ENCODE peak calls at places on chromosomes 4 and X, in five cellular contexts. D, A, P, Y and O are unnamed samples.

GRCh38 chr4:19752600-19752999 is 499.1 kb upstream of the SLIT2 start:
- DNase-seq in D (no peak), Y (no peak), A (no peak), P (no peak), O (no peak)

GRCh38 chrX:153875391-153876111 is 10.4 kb downstream of the L1CAM start:
- DNase-seq in P (peak; percentile 43), Y (peak; percentile 72), D (peak; percentile 54), A (peak; percentile 43), O (peak; percentile 46)

GRCh38 chrX:13937370-13938052 is 92.2 kb downstream of the GEMIN8 start:
- DNase-seq in D (no peak), Y (no peak), A (no peak), P (peak; percentile 12), O (peak; percentile 60)

GRCh38 chr4:182837831-182838230 is 79.4 kb downstream of the DCTD start:
- DNase-seq in A (no peak), Y (no peak), P (no peak), D (no peak), O (no peak)

GRCh38 chrX:150258463-150259430 is 104.4 kb upstream of the MAMLD1 start:
- DNase-seq in P (peak; percentile 53), D (no peak), Y (no peak), A (no peak), O (no peak)

GRCh38 chrX:147803948-147804347 is 107.8 kb upstream of the FMR1 start:
- DNase-seq in P (peak; percentile 27), D (no peak), A (peak; percentile 0), Y (no peak), O (no peak)

GRCh38 chr4:1299301-1299860 is 9.7 kb downstream of the MAEA start:
- DNase-seq in P (no peak), A (no peak), D (no peak), Y (peak; percentile 30), O (no peak)

GRCh38 chrX:102745513-102746133 is 25.1 kb downstream of the GPRASP3 start:
- DNase-seq in P (peak; percentile 21), A (no peak), D (peak; percentile 25), Y (no peak), O (peak; percentile 19)

GRCh38 chr4:53908661-53909078 is 155.7 kb downstream of the CHIC2 start:
- DNase-seq in Y (no peak), D (no peak), A (peak; percentile 57), P (peak; percentile 89), O (peak; percentile 98)

GRCh38 chr4:35052546-35052945 is 1191.8 kb downstream of the ARAP2 start:
- DNase-seq in P (no peak), A (no peak), D (no peak), Y (no peak), O (no peak)

GRCh38 chr4:110613710-110614109 is 9.2 kb downstream of the PITX2 start:
- DNase-seq in Y (no peak), A (no peak), D (no peak), P (no peak), O (no peak)
- H3K4me1 ChIP-seq in Y (no peaks in the 10 kb centered on the region), A (peaks cover 11% of the 10 kb centered on the region), D (no peaks in the 10 kb centered on the region), P (no peaks in the 10 kb centered on the region), O (peaks cover 13% of the 10 kb centered on the region)

GRCh38 chrX:989959-990510 is 222.4 kb downstream of the CRLF2 start:
- DNase-seq in Y (no peak), A (peak; percentile 48), P (no peak), D (peak; percentile 82), O (peak; percentile 61)
- H3K4me3 ChIP-seq in Y (no peak overlapping the region), A (peak overlapping the region; percentile 46), P (no peak overlapping the region), D (peak overlapping the region; percentile 30), O (no peak overlapping the region)

DNA sequence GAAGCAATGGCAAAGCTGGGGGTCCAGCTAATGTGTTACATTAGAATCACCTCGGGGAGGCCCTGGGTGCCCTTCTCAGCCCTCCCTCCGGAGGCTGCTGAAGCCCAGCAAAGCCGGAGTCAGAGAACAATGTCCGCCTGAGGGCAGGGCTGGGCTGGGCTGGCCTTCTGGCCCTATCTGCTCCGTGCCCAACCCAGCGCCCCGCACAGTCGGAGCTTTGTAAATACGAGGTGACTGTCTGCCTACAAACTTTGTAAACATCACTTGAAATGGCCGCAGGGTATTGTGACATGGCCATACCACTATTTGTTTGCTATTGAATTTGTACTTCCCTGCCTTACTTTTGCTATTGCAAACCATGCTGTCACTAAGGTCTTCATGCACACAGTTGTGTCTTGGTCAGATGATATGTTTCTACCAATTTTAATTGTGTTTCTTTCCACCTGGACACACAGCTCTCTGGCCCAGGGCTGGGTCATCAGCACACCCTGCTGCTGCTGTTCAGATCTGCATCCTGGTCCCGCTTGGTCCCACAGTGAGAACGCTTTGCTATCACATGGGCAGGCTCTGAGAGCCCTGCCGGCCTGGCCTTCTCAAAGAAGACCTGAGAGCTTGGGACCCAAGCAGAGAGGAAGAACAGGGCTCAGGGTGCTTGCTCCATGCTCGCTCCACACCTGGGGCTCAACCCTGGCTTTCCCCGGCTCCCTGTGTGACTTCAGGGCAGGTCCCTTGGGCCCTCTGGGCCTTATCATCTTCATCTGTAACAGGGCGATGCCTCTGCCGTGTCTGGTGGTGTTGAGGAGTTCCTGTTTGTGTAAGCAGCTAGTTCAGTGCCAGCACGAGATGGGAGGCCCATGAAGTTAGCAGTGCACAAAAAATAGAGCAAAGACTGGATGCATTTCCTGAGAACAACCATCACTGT is 2.2 kb downstream of the S100P start:
- DNase-seq in Y (no peak), P (no peak), A (peak; percentile 46), D (no peak), O (no peak)
- H3K4me1 ChIP-seq in Y (peaks cover 3% of the 10 kb centered on the region), P (peaks cover 7% of the 10 kb centered on the region), A (peaks cover 45% of the 10 kb centered on the region), D (no peaks in the 10 kb centered on the region), O (no peaks in the 10 kb centered on the region)

DNA sequence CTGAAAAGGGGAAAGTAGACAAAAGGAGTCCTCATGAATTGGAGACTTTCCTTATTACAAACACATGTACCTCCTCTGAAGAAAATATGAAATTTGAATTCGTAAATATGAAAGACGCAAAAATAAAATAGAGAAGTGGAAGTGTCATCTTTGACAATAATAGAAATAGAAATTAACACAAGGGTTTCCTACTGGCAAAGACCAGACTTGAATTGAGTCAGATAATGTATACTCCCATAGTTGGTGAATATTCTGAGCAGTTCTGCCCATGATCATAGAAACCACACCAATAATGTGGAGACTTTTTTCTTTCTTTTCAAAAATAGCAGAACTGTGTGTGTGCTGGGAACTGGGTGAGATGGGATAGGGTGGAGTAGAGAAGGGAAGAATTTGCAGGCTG is 277.7 kb upstream of the TET2 start:
- DNase-seq in Y (no peak), D (no peak), P (no peak), A (no peak), O (no peak)
- H3K4me3 ChIP-seq in Y (no peak overlapping the region), D (no peak overlapping the region), P (no peak overlapping the region), A (no peak overlapping the region), O (no peak overlapping the region)

DNA sequence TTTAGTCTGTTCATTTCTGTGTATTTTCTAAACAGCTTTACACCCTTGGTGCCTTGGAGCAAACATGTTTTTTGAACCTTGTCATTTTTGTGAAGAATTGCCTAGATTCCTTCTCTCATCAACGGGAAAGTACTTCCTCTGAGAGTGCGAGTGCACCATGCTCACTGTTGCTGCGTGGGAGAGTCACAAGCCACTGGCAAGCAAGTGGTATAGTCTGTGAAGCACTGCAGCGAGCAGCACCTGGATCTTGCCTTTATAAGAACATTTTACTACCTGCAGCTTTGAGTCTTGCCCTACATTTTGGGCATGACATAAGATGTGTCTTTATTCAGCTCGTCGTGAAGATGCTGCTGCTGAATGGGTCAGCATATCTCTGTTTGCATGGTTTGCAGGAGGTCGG is 44.9 kb downstream of the HADH start:
- DNase-seq in D (no peak), Y (no peak), A (no peak), P (no peak), O (no peak)
- H3K4me1 ChIP-seq in D (no peaks in the 10 kb centered on the region), Y (no peaks in the 10 kb centered on the region), A (no peaks in the 10 kb centered on the region), P (no peaks in the 10 kb centered on the region), O (peaks cover 19% of the 10 kb centered on the region)

DNA sequence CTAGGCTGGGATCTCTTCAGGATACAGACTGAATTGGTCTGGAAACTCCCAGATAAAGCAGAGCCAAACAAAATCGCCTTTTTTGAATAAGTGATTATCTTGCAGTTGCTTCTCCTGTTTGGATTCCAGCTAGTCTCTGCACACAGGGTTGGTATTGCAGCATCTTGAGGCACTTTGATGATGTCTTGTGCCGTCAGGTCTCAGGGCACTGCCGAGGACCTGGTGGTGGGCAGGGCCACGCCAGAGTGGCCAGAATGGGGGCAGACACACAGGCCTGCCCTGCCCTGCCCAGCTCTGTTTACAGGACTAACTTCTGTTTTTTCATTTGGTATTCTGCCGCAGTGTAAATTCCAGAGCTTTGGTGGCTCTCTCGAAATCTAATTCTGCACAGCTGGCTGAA is 276.1 kb downstream of the NR3C2 start:
- DNase-seq in P (peak; percentile 48), A (no peak), Y (no peak), D (no peak), O (peak; percentile 35)
- H3K4me3 ChIP-seq in P (peak overlapping the region; percentile 46), A (no peak overlapping the region), Y (peak overlapping the region; percentile 39), D (peak overlapping the region; percentile 3), O (no peak overlapping the region)

DNA sequence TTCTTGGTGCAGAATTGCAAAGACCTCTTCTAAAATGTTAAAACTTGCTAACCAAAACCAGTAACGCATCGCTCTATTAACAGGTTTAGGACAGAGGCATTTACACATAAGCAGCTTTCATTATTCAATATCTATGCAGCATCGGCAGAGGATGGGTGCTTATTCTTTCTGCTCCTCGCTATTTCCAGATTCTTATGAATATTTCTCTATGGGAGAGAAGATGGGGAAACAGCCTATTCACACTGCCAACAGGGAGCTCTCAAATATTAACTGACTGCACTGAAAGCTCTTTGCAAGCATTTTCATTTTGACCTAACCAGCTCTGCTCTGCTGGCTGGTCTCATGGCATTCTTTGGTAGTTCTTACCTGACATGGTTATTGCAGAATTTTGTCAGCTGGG is 30.3 kb downstream of the ATP8A1 start:
- DNase-seq in D (no peak), Y (no peak), A (no peak), P (no peak), O (no peak)
- H3K4me1 ChIP-seq in D (no peaks in the 10 kb centered on the region), Y (no peaks in the 10 kb centered on the region), A (no peaks in the 10 kb centered on the region), P (no peaks in the 10 kb centered on the region), O (no peaks in the 10 kb centered on the region)

GRCh38 chrX:2145672-2146412 is 354.9 kb downstream of the DHRSX start:
- DNase-seq in P (peak; percentile 20), D (no peak), A (no peak), Y (no peak), O (no peak)
- H3K4me3 ChIP-seq in P (no peak overlapping the region), D (no peak overlapping the region), A (no peak overlapping the region), Y (no peak overlapping the region), O (no peak overlapping the region)

GRCh38 chrX:66021758-66022741 is 17.8 kb downstream of the VSIG4 start:
- DNase-seq in Y (no peak), D (no peak), P (no peak), A (no peak), O (no peak)
- H3K4me1 ChIP-seq in Y (no peaks in the 10 kb centered on the region), D (no peaks in the 10 kb centered on the region), P (no peaks in the 10 kb centered on the region), A (no peaks in the 10 kb centered on the region), O (no peaks in the 10 kb centered on the region)